ENCODE peak calls at places on chromosomes 4 and X, in ten cellular contexts. V is upper lobe of left lung, X is ovary, Y is stomach, C is heart left ventricle, S is transverse colon, Z is tibial nerve, K is breast epithelium, P is HCT116, W is HepG2. T is an unnamed sample.

GRCh38 chr4:32030406-32030805 is 1310.2 kb downstream of the PCDH7 start:
- DNase-seq in V (no peak), X (no peak), Y (no peak), C (no peak), S (no peak), Z (no peak), K (no peak), P (no peak), W (no peak), T (no peak)

GRCh38 chr4:1567808-1568581 is 116.1 kb downstream of the FAM53A start:
- DNase-seq in V (no peak), X (no peak), Y (peak; percentile 44), C (peak; percentile 14), S (no peak), Z (no peak), K (no peak), P (no peak), W (no peak), T (peak; percentile 78)

GRCh38 chrX:112638691-112639090 is 41.0 kb downstream of the LHFPL1 start:
- DNase-seq in V (no peak), X (no peak), Y (no peak), C (no peak), S (no peak), Z (no peak), K (no peak), P (no peak), W (no peak), T (no peak)

GRCh38 chr4:60790608-60791007 is 409.5 kb upstream of the ADGRL3 start:
- DNase-seq in V (no peak), X (no peak), Y (no peak), C (no peak), S (no peak), Z (no peak), K (no peak), P (no peak), W (no peak), T (no peak)

GRCh38 chrX:115134366-115134765 is 54.8 kb upstream of the RBMXL3 start:
- DNase-seq in V (no peak), X (no peak), Y (no peak), C (no peak), S (no peak), Z (no peak), K (no peak), P (no peak), W (no peak), T (no peak)

GRCh38 chrX:30620980-30621716 is 32.1 kb upstream of the GK start:
- DNase-seq in V (no peak), X (no peak), Y (no peak), C (peak; percentile 44), S (no peak), Z (peak; percentile 36), K (no peak), P (no peak), W (no peak), T (no peak)

GRCh38 chr4:181618896-181619295 is 624.3 kb upstream of the TENM3 start:
- DNase-seq in V (no peak), X (no peak), Y (no peak), C (no peak), S (no peak), Z (no peak), K (no peak), P (no peak), W (no peak), T (no peak)

GRCh38 chrX:80708781-80709180 is 100.9 kb downstream of the BRWD3 start:
- DNase-seq in V (no peak), X (no peak), Y (no peak), C (no peak), S (no peak), Z (no peak), K (no peak), P (no peak), W (no peak), T (no peak)

DNA sequence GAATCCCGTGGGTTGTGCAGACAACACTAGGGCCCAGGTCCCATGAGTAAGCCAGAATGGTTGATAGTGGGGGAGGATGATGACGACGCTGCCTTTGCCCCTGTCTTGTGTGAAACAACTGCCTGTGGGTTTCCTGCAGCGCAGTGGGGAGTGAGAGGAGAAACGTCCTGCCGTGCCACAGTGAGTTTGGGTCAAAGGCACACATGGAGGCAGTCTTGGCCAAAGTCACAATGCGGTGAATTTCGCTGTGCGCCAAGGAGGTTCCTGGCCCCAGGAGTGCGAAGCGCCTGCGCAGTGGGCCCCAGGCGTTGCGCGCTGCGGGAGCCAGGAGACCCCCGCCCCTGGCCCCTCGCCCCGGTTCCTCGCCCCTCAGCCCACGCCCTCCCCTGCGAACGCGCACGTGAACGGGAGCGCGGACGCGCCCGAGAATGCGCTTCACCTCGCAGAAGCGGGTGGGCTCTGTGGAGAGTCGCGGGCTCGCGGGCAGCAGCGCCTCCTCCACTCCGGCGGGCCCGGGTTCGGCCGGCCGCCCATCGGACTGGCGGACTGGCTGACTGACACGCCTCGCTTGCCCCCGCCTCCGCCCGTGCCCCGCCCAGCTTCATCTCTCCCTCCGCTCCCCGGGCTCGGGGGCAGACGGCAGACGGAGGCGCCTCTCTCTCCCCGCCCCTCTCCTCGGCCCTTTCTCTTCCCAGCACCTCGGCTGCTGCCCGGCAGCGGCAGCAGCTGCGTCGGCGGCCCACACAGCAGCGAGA is at the start of gene NUDT10:
- DNase-seq in V (peak; percentile 24), X (peak; percentile 71), Y (no peak), C (peak; percentile 46), S (peak; percentile 29), Z (peak; percentile 7), K (no peak), P (no peak), W (no peak), T (peak; percentile 79)
- TF ChIP-seq POLR2A in V (no peak), X (no peak), Y (no peak), C (no peak), S (no peak), Z (no peak), K (no peak), P (no peak), W (no peak), T (no peak)

GRCh38 chr4:44674471-44674870 is 3.7 kb upstream of the GUF1 start:
- DNase-seq in V (no peak), X (no peak), Y (no peak), C (no peak), S (no peak), Z (no peak), K (no peak), P (no peak), W (no peak), T (no peak)
- TF ChIP-seq CTCF in V (no peak), X (no peak), Y (no peak), C (no peak), S (no peak), Z (no peak), K (no peak), P (peak; percentile 3), W (no peak), T (no peak)

GRCh38 chr4:82360298-82361177 is 13.3 kb downstream of the HNRNPD start:
- DNase-seq in V (no peak), X (no peak), Y (no peak), C (no peak), S (no peak), Z (peak; percentile 12), K (no peak), P (no peak), W (no peak), T (no peak)

GRCh38 chr4:82367438-82368097 is 6.2 kb downstream of the HNRNPD start:
- DNase-seq in V (no peak), X (no peak), Y (no peak), C (no peak), S (no peak), Z (no peak), K (no peak), P (no peak), W (no peak), T (no peak)

GRCh38 chr4:82362565-82362964 is 11.2 kb downstream of the HNRNPD start:
- DNase-seq in V (no peak), X (no peak), Y (no peak), C (no peak), S (no peak), Z (no peak), K (no peak), P (no peak), W (no peak), T (peak; percentile 64)

GRCh38 chr4:82358773-82359324 is 14.9 kb downstream of the HNRNPD start:
- DNase-seq in V (no peak), X (no peak), Y (no peak), C (no peak), S (no peak), Z (no peak), K (no peak), P (no peak), W (no peak), T (no peak)

DNA sequence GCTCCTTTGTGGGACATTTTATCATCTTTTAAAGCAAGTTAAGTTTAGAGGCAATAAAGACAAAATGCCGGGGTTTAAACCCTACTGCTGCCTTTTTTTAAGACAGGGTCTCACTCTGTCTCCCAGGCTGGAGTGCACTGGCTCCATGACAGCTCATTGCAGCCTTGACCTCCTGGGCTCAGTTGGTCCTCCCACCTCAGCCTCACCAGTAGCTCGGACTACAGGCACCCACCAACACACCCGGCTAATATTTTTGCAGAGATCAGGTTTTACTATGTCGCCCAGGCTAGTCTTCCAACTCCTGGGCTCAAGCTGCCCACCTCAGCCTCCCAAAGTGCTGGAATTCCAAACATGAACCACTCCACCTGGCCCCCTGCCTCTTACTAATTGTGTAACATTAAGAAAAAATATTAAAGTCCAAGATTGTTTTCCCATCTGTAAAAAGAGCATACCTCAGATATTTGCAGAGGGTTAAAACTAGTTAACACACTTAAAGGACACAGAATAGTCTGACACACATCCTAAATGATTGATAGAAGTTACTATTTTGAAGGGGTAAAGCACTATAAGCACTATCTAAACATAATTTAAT is 9.8 kb downstream of the HNRNPD start:
- DNase-seq in V (no peak), X (no peak), Y (no peak), C (no peak), S (no peak), Z (no peak), K (no peak), P (no peak), W (no peak), T (no peak)
- H3K36me3 ChIP-seq in V (peaks cover 3% of the 10 kb centered on the region), X (no peaks in the 10 kb centered on the region), Y (no peaks in the 10 kb centered on the region), C (no peaks in the 10 kb centered on the region), S (no peaks in the 10 kb centered on the region), Z (no peaks in the 10 kb centered on the region), K (no peaks in the 10 kb centered on the region), P (peaks cover 19% of the 10 kb centered on the region), W (peaks cover 43% of the 10 kb centered on the region), T (no peaks in the 10 kb centered on the region)

DNA sequence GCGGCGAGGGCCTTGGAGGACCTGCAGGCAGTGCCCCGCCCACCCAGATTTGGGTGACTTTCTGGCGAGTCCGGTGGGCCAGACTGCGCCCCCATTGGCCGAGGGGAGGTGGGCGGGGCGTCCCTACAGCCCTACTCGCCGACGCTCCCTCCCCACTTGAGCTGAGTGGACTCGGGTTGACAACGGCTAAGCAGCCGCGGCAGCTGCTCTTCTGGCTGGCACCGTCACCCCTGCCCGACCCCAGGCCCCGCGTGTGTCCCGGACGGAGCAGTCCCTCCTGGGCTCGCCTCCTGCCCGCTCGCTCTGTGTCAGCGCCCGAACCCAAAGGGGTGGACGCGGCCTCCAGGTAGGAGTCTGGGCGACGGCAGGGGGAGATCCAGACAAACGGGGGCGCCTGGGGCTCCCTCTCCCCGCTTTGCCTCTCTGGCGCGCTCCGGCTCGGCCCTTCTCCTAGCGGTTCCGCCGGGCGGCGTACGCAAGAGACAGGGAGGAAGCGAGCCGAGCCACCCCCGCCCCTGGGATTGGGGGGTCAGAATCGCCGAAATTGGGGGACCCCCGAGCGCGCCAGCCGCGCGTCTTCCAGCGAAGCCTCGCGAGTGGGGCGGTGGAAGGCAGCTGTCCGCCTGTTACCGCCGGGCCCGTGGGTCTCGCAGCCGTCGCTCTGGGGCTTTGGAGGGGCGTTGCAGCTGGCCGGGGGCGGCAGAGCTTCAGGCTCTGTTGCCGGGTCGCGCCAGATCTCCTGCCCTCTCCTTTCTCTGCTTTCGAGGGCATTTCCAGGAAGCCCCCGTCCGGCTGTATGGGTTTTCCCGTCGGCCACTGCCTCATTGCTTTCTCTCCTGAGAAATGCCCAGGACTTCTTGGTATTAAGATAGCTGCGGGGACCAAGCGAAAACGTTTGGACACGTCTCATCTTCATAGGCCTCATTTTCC is 46.3 kb downstream of the STARD8 start:
- DNase-seq in V (peak; percentile 82), X (peak; percentile 80), Y (peak; percentile 56), C (peak; percentile 89), S (peak; percentile 69), Z (peak; percentile 52), K (peak; percentile 38), P (no peak), W (no peak), T (peak; percentile 87)
- TF ChIP-seq POLR2A in V (peak; percentile 85), X (peak; percentile 16), Y (no peak), C (no peak), S (peak; percentile 47), Z (peak; percentile 18), K (no peak), P (no peak), W (no peak), T (no peak)

T was measured in spleen.